ENCODE peak calls at places on chromosomes 2 and 18, in seven cellular contexts. G is hippocampal formation; Y is MCF 10A; V is CD8-positive, alpha-beta memory T cell; T is stimulated activated CD4-positive, alpha-beta T cell treated with anti-CD3 and anti-CD28 coated beads, Interleukin-15, amount 100 ng/mL, for 24 hours; D is LHCN-M2; Z is EL. E is an unnamed sample.

GRCh38 chr2:149184994-149185393 is 145.4 kb upstream of the LYPD6 start:
- DNase-seq in Y (peak), D (no peak), Z (no peak), T (no peak), G (no peak), V (no peak), E (no peak)

GRCh38 chr2:38515155-38516074 is 87.3 kb downstream of the HNRNPLL start:
- DNase-seq in V (no peak), T (no peak), D (peak), Y (peak), G (no peak), Z (peak), E (no peak)

GRCh38 chr2:19031642-19032041 is 326.8 kb downstream of the OSR1 start:
- DNase-seq in G (no peak), Z (peak), V (no peak), D (peak), Y (no peak), T (no peak), E (no peak)

GRCh38 chr2:72367530-72368225 is 220.0 kb upstream of the CYP26B1 start:
- DNase-seq in Y (peak), T (no peak), D (peak), V (no peak), Z (peak), G (no peak), E (peak)

GRCh38 chr2:47534179-47534919 is 131.4 kb downstream of the MSH2 start:
- DNase-seq in V (no peak), G (no peak), Z (peak), Y (peak), T (peak), D (peak), E (no peak)

GRCh38 chr2:239751719-239752355 is 273.3 kb downstream of the NDUFA10 start:
- DNase-seq in D (no peak), T (peak), G (no peak), Z (no peak), V (no peak), Y (no peak), E (no peak)

GRCh38 chr2:148967056-148967455 is 71.4 kb upstream of the LYPD6B start:
- DNase-seq in G (no peak), T (no peak), D (no peak), V (no peak), Y (no peak), Z (no peak), E (no peak)

GRCh38 chr18:11669948-11670275 is 19.2 kb upstream of the GNAL start:
- DNase-seq in D (no peak), V (no peak), Z (no peak), G (no peak), T (no peak), Y (no peak), E (peak)

GRCh38 chr2:238287702-238288649 is at the start of gene PER2:
- DNase-seq in Y (peak), D (peak), V (peak), T (peak), G (peak), Z (peak), E (peak)

GRCh38 chr2:39433586-39434195 is 3.4 kb downstream of the MAP4K3 start:
- DNase-seq in D (no peak), V (no peak), T (no peak), Y (no peak), Z (no peak), G (no peak), E (no peak)

GRCh38 chr2:133312335-133312734 is 255.9 kb downstream of the NCKAP5 start:
- DNase-seq in Z (no peak), T (no peak), G (no peak), D (no peak), V (no peak), Y (no peak), E (no peak)